ENCODE peak calls at places on chromosome 3, in five cellular contexts. R, L, S, T and P are unnamed samples.

GRCh38 chr3:47612178-47612577 is 33.5 kb upstream of the CSPG5 start:
- DNase-seq in S (no peak), L (peak), R (no peak), T (no peak), P (no peak)

GRCh38 chr3:30611613-30612421 is 5.4 kb downstream of the TGFBR2 start:
- DNase-seq in T (no peak), L (peak), R (no peak), S (no peak), P (no peak)

GRCh38 chr3:63135362-63135761 is 142.7 kb upstream of the SYNPR start:
- DNase-seq in T (peak), R (no peak), L (no peak), S (no peak), P (no peak)

GRCh38 chr3:69491980-69492379 is 106.1 kb upstream of the FRMD4B start:
- DNase-seq in T (no peak), S (no peak), L (no peak), R (no peak), P (no peak)

GRCh38 chr3:169243122-169243521 is 420.4 kb downstream of the MECOM start:
- DNase-seq in L (peak), S (no peak), T (no peak), R (no peak), P (no peak)

GRCh38 chr3:61600195-61600594 is 38.8 kb downstream of the PTPRG start:
- DNase-seq in R (no peak), L (peak), S (no peak), T (no peak), P (no peak)

GRCh38 chr3:130918328-130918727 is 24.4 kb downstream of the ATP2C1 start:
- DNase-seq in S (no peak), T (no peak), R (no peak), L (peak), P (no peak)

GRCh38 chr3:49966233-49966942 is 26.4 kb downstream of the RBM6 start:
- DNase-seq in R (no peak), T (no peak), L (no peak), S (no peak), P (no peak)

GRCh38 chr3:145219355-145220196 is 941.4 kb downstream of the PLOD2 start:
- DNase-seq in L (peak), R (no peak), S (no peak), T (no peak), P (no peak)

GRCh38 chr3:16122155-16122554 is 52.3 kb upstream of the GALNT15 start:
- DNase-seq in S (no peak), T (no peak), L (peak), R (no peak), P (no peak)

GRCh38 chr3:70757658-70758057 is 445.2 kb upstream of the MDFIC2 start:
- DNase-seq in L (no peak), S (no peak), T (no peak), R (no peak), P (no peak)

GRCh38 chr3:129609591-129610169 is 3.2 kb upstream of the PLXND1 start:
- DNase-seq in T (no peak), L (peak), R (no peak), S (no peak), P (no peak)

GRCh38 chr3:134029734-134030381 is at the start of gene SLCO2A1:
- DNase-seq in T (peak), R (peak), S (peak), L (no peak), P (peak)

GRCh38 chr3:134201201-134202130 is 49.2 kb downstream of the RYK start:
- DNase-seq in T (no peak), L (peak), S (no peak), R (no peak), P (no peak)

GRCh38 chr3:43638594-43639447 is 17.0 kb upstream of the ANO10 start:
- DNase-seq in T (peak), S (no peak), R (no peak), L (peak), P (no peak)

GRCh38 chr3:184325715-184326114 is 11.3 kb downstream of the EIF4G1 start:
- DNase-seq in T (peak), L (no peak), S (no peak), R (no peak), P (no peak)

GRCh38 chr3:120147072-120147871 is 53.0 kb upstream of the GSK3B start:
- DNase-seq in L (no peak), S (no peak), R (no peak), T (peak), P (no peak)

GRCh38 chr3:76997733-76998132 is 42.2 kb upstream of the ROBO2 start:
- DNase-seq in R (no peak), L (no peak), S (no peak), T (no peak), P (no peak)

GRCh38 chr3:193240850-193241706 is at the start of gene PLAAT1:
- DNase-seq in L (peak), S (no peak), T (peak), R (peak), P (peak)

GRCh38 chr3:71961378-71961777 is 176.4 kb upstream of the PROK2 start:
- DNase-seq in T (no peak), L (no peak), S (no peak), R (no peak), P (no peak)

GRCh38 chr3:143070977-143071551 is 48.5 kb upstream of the CHST2 start:
- DNase-seq in S (no peak), R (no peak), T (peak), L (peak), P (no peak)

GRCh38 chr3:43105224-43105596 is 669 bp downstream of the POMGNT2 start:
- DNase-seq in T (peak), R (no peak), L (no peak), S (peak), P (no peak)

GRCh38 chr3:184551103-184551502 is 10.5 kb upstream of the EPHB3 start:
- DNase-seq in R (no peak), L (no peak), T (no peak), S (no peak), P (no peak)

GRCh38 chr3:173743111-173743510 is 345.6 kb downstream of the NLGN1 start:
- DNase-seq in L (peak), S (no peak), R (no peak), T (no peak), P (no peak)

GRCh38 chr3:4524423-4524769 is 31.2 kb downstream of the ITPR1 start:
- DNase-seq in S (no peak), L (peak), R (no peak), T (no peak), P (no peak)

GRCh38 chr3:111152506-111152905 is 80.9 kb downstream of the NECTIN3 start:
- DNase-seq in T (no peak), R (no peak), S (no peak), L (peak), P (no peak)

GRCh38 chr3:24123596-24123995 is 178.5 kb downstream of the NR1D2 start:
- DNase-seq in L (no peak), R (no peak), S (no peak), T (no peak), P (no peak)

GRCh38 chr3:113186566-113186965 is 24.8 kb upstream of the BOC start:
- DNase-seq in S (no peak), L (no peak), R (no peak), T (no peak), P (no peak)

GRCh38 chr3:51722362-51722761 is 15.5 kb downstream of the GRM2 start:
- DNase-seq in T (no peak), L (no peak), R (no peak), S (no peak), P (no peak)

GRCh38 chr3:129793947-129794318 is 99.6 kb downstream of the TMCC1 start:
- DNase-seq in S (no peak), R (no peak), L (no peak), T (peak), P (peak)

GRCh38 chr3:4656059-4656458 is 162.9 kb downstream of the ITPR1 start:
- DNase-seq in S (peak), L (peak), R (peak), T (peak), P (peak)

GRCh38 chr3:195180490-195181106 is 90.4 kb downstream of the XXYLT1 start:
- DNase-seq in T (no peak), S (no peak), R (no peak), L (no peak), P (no peak)

GRCh38 chr3:62368705-62369475 is 4.5 kb downstream of the FEZF2 start:
- DNase-seq in R (no peak), S (no peak), T (peak), L (no peak), P (no peak)

GRCh38 chr3:171056528-171056927 is 30.0 kb upstream of the SLC2A2 start:
- DNase-seq in R (no peak), T (no peak), S (no peak), L (peak), P (no peak)

GRCh38 chr3:131072099-131072559 is 45.5 kb downstream of the NEK11 start:
- DNase-seq in R (no peak), T (no peak), L (peak), S (no peak), P (no peak)

GRCh38 chr3:42165211-42165610 is 74.1 kb downstream of the TRAK1 start:
- DNase-seq in S (no peak), T (no peak), L (no peak), R (no peak), P (no peak)